ENCODE peak calls at places on chromosomes 6 and 20, in four cellular contexts. M is GM12878, U is K562, Y is HL-60. A is an unnamed sample.
A peak's percentile ranks its signal among the peaks of the same experiment; 100 is the strongest.

GRCh38 chr20:50020283-50020682 is 37.5 kb downstream of the SNAI1 start:
- DNase-seq in M (no peak), Y (peak; percentile 70), U (no peak), A (no peak)

GRCh38 chr6:150766201-150766997 is 99.1 kb upstream of the MTHFD1L start:
- DNase-seq in M (no peak), Y (no peak), U (no peak), A (no peak)

GRCh38 chr20:3046677-3047462 is 1.0 kb downstream of the MRPS26 start:
- DNase-seq in U (no peak), Y (peak; percentile 24), M (no peak), A (peak; percentile 45)

GRCh38 chr6:75266716-75267291 is 17.8 kb downstream of the TMEM30A start:
- DNase-seq in U (peak; percentile 40), Y (no peak), M (no peak), A (no peak)

GRCh38 chr20:6715350-6716063 is 52.0 kb upstream of the BMP2 start:
- DNase-seq in U (no peak), Y (no peak), M (no peak), A (no peak)

GRCh38 chr20:64025101-64025825 is 10.7 kb upstream of the C20orf204 start:
- DNase-seq in U (no peak), Y (no peak), M (no peak), A (no peak)

GRCh38 chr6:150464966-150465365 is 96.2 kb downstream of the IYD start:
- DNase-seq in M (no peak), U (no peak), Y (no peak), A (no peak)

GRCh38 chr6:138289739-138290138 is 71.4 kb upstream of the PBOV1 start:
- DNase-seq in M (no peak), U (peak; percentile 25), Y (no peak), A (no peak)

GRCh38 chr20:34571753-34572152 is 13.2 kb downstream of the MAP1LC3A start:
- DNase-seq in M (no peak), Y (no peak), U (no peak), A (no peak)

GRCh38 chr6:64777941-64778785 is 928.9 kb downstream of the EYS start:
- DNase-seq in Y (no peak), U (no peak), M (no peak), A (no peak)

GRCh38 chr6:157227202-157228166 is 95.8 kb downstream of the TMEM242 start:
- DNase-seq in Y (no peak), U (peak; percentile 59), M (no peak), A (no peak)

GRCh38 chr6:116221931-116222330 is 31.9 kb downstream of the TSPYL4 start:
- DNase-seq in M (no peak), U (no peak), Y (no peak), A (no peak)

GRCh38 chr6:90350689-90351554 is 54.3 kb upstream of the BACH2 start:
- DNase-seq in M (no peak), Y (peak; percentile 92), U (peak; percentile 27), A (no peak)

GRCh38 chr20:50804453-50805348 is 9.8 kb downstream of the BCAS4 start:
- DNase-seq in U (no peak), Y (no peak), M (no peak), A (no peak)

GRCh38 chr6:149031545-149032317 is 284.9 kb downstream of the UST start:
- DNase-seq in M (no peak), Y (no peak), U (no peak), A (no peak)

GRCh38 chr6:56891754-56892153 is 63.2 kb upstream of the BEND6 start:
- DNase-seq in U (peak; percentile 23), Y (no peak), M (no peak), A (no peak)

GRCh38 chr20:50528804-50529351 is 18.7 kb downstream of the PTPN1 start:
- DNase-seq in Y (no peak), U (no peak), M (no peak), A (no peak)

GRCh38 chr6:90319979-90320667 is 23.5 kb upstream of the BACH2 start:
- DNase-seq in Y (no peak), U (no peak), M (no peak), A (no peak)

GRCh38 chr6:27867051-27867940 is 44.9 kb downstream of the OR2B2 start:
- DNase-seq in M (peak; percentile 73), Y (peak; percentile 86), U (peak; percentile 73), A (no peak)

GRCh38 chr20:1377984-1378742 is 14.7 kb downstream of the FKBP1A start:
- DNase-seq in M (no peak), U (no peak), Y (no peak), A (no peak)

GRCh38 chr20:46139908-46140482 is 21.9 kb downstream of the CD40 start:
- DNase-seq in Y (no peak), U (no peak), M (no peak), A (no peak)

GRCh38 chr6:86152546-86152945 is 509.9 kb upstream of the SYNCRIP start:
- DNase-seq in M (no peak), U (no peak), Y (no peak), A (no peak)

GRCh38 chr6:158150701-158151100 is 17.4 kb downstream of the SERAC1 start:
- DNase-seq in U (no peak), M (no peak), Y (no peak), A (no peak)

GRCh38 chr6:134281388-134281787 is 36.5 kb downstream of the SGK1 start:
- DNase-seq in Y (no peak), M (no peak), U (no peak), A (no peak)

GRCh38 chr20:24148372-24148771 is 159.8 kb upstream of the GGTLC1 start:
- DNase-seq in U (no peak), M (peak; percentile 21), Y (peak; percentile 98), A (no peak)

GRCh38 chr6:35727206-35727934 is 9.5 kb upstream of the ARMC12 start:
- DNase-seq in Y (no peak), U (peak; percentile 78), M (no peak), A (peak; percentile 41)

GRCh38 chr20:49812463-49813304 is at the start of gene SLC9A8:
- DNase-seq in M (peak; percentile 78), Y (peak; percentile 89), U (peak; percentile 91), A (peak; percentile 71)

GRCh38 chr6:92376711-92377110 is 1042.6 kb downstream of the EPHA7 start:
- DNase-seq in U (no peak), Y (no peak), M (no peak), A (no peak)

DNA sequence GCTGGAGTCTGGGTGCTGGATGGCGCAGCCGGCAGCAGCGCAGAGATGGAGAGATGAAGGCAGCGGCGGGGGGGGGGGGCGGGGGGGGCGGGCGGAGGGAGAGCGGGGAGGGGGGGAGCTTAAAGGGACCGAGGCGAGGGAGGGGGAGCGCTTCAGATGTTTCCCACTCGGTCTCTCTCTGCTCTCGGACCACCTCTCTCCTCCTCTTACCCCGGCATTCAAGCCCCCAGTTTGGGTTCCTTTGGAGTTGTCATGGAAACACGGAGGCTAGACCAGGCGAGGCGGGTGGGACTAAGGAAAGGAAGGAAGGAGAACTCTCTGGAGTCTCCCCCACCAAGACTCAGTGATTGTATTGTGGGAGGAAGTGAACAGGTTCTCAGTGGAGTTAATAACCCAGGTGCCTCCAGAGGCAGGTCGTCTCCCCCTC is at the start of gene PRRT1:
- DNase-seq in M (no peak), Y (no peak), U (no peak), A (no peak)
- TF ChIP-seq SPI1 in M (no peak), Y (no peak), U (peak; percentile 78), A (peak; percentile 24)

GRCh38 chr20:43803276-43803675 is 76.5 kb upstream of the GTSF1L start:
- DNase-seq in M (no peak), U (no peak), Y (no peak), A (no peak)

GRCh38 chr20:43798591-43799149 is 71.9 kb upstream of the GTSF1L start:
- DNase-seq in Y (no peak), M (no peak), U (no peak), A (no peak)

GRCh38 chr20:43800186-43800585 is 73.4 kb upstream of the GTSF1L start:
- DNase-seq in U (no peak), Y (no peak), M (no peak), A (no peak)

GRCh38 chr20:43799741-43800140 is 72.9 kb upstream of the GTSF1L start:
- DNase-seq in U (no peak), M (no peak), Y (no peak), A (no peak)

DNA sequence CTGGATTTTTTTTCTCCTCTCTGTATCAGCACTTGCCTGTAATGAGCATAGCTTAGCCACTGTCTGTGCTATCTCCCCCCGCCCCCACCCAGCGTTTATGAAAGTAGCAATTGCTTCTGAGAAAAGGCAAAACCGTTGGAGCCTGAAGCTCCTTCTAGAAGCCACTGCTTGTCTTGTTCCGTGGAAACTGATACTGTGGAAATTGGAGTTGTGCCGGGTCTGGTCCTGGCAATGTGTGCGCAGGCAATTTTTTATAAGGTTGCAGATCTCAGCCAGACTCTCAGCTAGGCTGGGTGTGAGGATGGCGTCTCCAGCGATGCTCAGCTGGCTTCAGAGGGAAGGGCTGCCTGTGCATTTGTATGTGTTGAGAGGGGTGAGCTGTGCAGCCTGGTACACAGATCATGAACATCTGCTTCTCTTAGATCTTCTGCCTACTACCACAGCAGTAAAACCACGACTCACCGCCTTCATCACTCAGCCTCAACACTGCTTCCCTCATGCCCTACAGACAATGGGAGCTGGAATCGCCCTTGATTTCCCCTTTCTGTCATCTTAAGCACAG is 72.4 kb upstream of the GTSF1L start:
- DNase-seq in U (no peak), M (no peak), Y (no peak), A (no peak)
- TF ChIP-seq POLR2AphosphoS5 in U (no peak), M (no peak), Y (no peak), A (no peak)

GRCh38 chr6:16398587-16398986 is 160.2 kb downstream of the GMPR start:
- DNase-seq in M (no peak), Y (no peak), U (no peak), A (no peak)
- TF ChIP-seq SPI1 in M (no peak), Y (no peak), U (no peak), A (no peak)

GRCh38 chr6:44222987-44223470 is 366 bp upstream of the SLC29A1 start:
- DNase-seq in M (no peak), Y (no peak), U (no peak), A (no peak)

GRCh38 chr6:44223471-44224153 is at the start of gene SLC29A1:
- DNase-seq in U (peak; percentile 95), M (no peak), Y (peak; percentile 88), A (peak; percentile 90)

GRCh38 chr6:44221291-44221960 is 2.0 kb upstream of the SLC29A1 start:
- DNase-seq in Y (peak; percentile 89), U (peak; percentile 85), M (no peak), A (peak; percentile 75)

GRCh38 chr6:44221961-44222335 is 1.4 kb upstream of the SLC29A1 start:
- DNase-seq in U (no peak), Y (no peak), M (no peak), A (no peak)

DNA sequence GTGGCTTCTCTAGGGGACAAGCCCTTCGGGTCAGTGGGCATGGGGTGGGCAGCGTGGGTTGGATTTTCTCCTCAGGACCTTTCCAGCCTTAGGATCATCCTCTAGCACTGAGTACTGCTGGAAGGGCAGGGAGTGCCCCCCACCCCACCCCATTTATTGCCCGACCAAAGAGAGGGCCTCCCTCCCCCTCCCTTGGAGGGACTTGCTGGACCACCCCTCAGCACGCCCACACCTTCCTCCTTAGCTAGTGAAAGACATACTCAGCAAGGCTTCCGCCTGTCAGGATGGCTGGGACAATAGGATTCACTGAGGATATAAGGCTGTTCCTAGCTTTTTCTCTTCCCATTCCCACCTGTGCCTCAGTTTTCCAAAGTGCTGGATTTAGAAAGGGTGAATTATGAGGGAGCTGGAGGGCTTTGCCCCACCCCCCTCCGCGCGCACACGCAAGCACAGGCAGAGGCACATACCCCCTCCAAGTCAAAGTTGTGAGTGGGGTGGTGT is 859 bp upstream of the SLC29A1 start:
- DNase-seq in U (no peak), Y (no peak), M (no peak), A (no peak)
- TF ChIP-seq POLR2AphosphoS5 in U (no peak), Y (no peak), M (no peak), A (no peak)

A was measured in GM12891.